ENCODE peak calls at places on chromosomes 1 and 21, in four cellular contexts. One of them, this sample, is unnamed.
A peak's percentile ranks its signal among the peaks of the same experiment; 100 is the strongest.

GRCh38 chr1:246427611-246428010 is 79.5 kb downstream of the SMYD3 start:
- DNase-seq in GM12878: no peak
- DNase-seq in K562: no peak
- DNase-seq in H1: no peak
- DNase-seq in this sample: no peak

GRCh38 chr1:27403065-27403726 is 10.8 kb downstream of the GPR3 start:
- DNase-seq in GM12878: no peak
- DNase-seq in K562: no peak
- DNase-seq in H1: no peak
- DNase-seq in this sample: no peak

GRCh38 chr21:45104560-45104959 is 30.2 kb downstream of the ADARB1 start:
- DNase-seq in GM12878: no peak
- DNase-seq in K562: no peak
- DNase-seq in H1: no peak
- DNase-seq in this sample: no peak

GRCh38 chr1:204684551-204685235 is 845 bp downstream of the LRRN2 start:
- DNase-seq in GM12878: no peak
- DNase-seq in K562: no peak
- DNase-seq in H1: no peak
- DNase-seq in this sample: no peak

GRCh38 chr1:33363470-33363861 is 42.6 kb upstream of the A3GALT2 start:
- DNase-seq in GM12878: no peak
- DNase-seq in K562: no peak
- DNase-seq in H1: no peak
- DNase-seq in this sample: no peak

GRCh38 chr1:65174585-65174984 is 26.6 kb downstream of the AK4 start:
- DNase-seq in GM12878: peak; percentile 84
- DNase-seq in K562: no peak
- DNase-seq in H1: no peak
- DNase-seq in this sample: no peak

GRCh38 chr1:235865565-235866206 is 1.0 kb downstream of the LYST start:
- DNase-seq in GM12878: no peak
- DNase-seq in K562: no peak
- DNase-seq in H1: no peak
- DNase-seq in this sample: no peak

GRCh38 chr21:45545691-45546531 is 3.7 kb upstream of the SLC19A1 start:
- DNase-seq in GM12878: no peak
- DNase-seq in K562: no peak
- DNase-seq in H1: no peak
- DNase-seq in this sample: no peak

GRCh38 chr1:231124746-231125145 is 37.1 kb upstream of the TRIM67 start:
- DNase-seq in GM12878: no peak
- DNase-seq in K562: no peak
- DNase-seq in H1: no peak
- DNase-seq in this sample: peak; percentile 13

GRCh38 chr21:38741976-38742309 is 63.8 kb upstream of the ETS2 start:
- DNase-seq in GM12878: no peak
- DNase-seq in K562: no peak
- DNase-seq in H1: no peak
- DNase-seq in this sample: no peak

GRCh38 chr1:150227228-150227627 is 8.7 kb downstream of the ANP32E start:
- DNase-seq in GM12878: no peak
- DNase-seq in K562: no peak
- DNase-seq in H1: no peak
- DNase-seq in this sample: no peak

GRCh38 chr1:40389871-40390560 is 16.5 kb downstream of the SMAP2 start:
- DNase-seq in GM12878: no peak
- DNase-seq in K562: no peak
- DNase-seq in H1: no peak
- DNase-seq in this sample: peak; percentile 98

GRCh38 chr1:56169856-56170255 is 409.5 kb downstream of the PLPP3 start:
- DNase-seq in GM12878: no peak
- DNase-seq in K562: no peak
- DNase-seq in H1: no peak
- DNase-seq in this sample: no peak

GRCh38 chr1:3668148-3668547 is 15.8 kb downstream of the TP73 start:
- DNase-seq in GM12878: no peak
- DNase-seq in K562: no peak
- DNase-seq in H1: no peak
- DNase-seq in this sample: no peak

GRCh38 chr1:224637510-224637909 is 21.4 kb downstream of the CNIH3 start:
- DNase-seq in GM12878: no peak
- DNase-seq in K562: no peak
- DNase-seq in H1: no peak
- DNase-seq in this sample: no peak

GRCh38 chr21:43591468-43592050 is 67.7 kb downstream of the HSF2BP start:
- DNase-seq in GM12878: no peak
- DNase-seq in K562: no peak
- DNase-seq in H1: no peak
- DNase-seq in this sample: peak; percentile 93

GRCh38 chr1:82491301-82491986 is 690.7 kb downstream of the ADGRL2 start:
- DNase-seq in GM12878: no peak
- DNase-seq in K562: no peak
- DNase-seq in H1: no peak
- DNase-seq in this sample: no peak

GRCh38 chr1:188895611-188896010 is 1582.1 kb downstream of the BRINP3 start:
- DNase-seq in GM12878: no peak
- DNase-seq in K562: no peak
- DNase-seq in H1: no peak
- DNase-seq in this sample: no peak

GRCh38 chr21:41627428-41627827 is 119.5 kb upstream of the TMPRSS2 start:
- DNase-seq in GM12878: no peak
- DNase-seq in K562: no peak
- DNase-seq in H1: no peak
- DNase-seq in this sample: no peak

GRCh38 chr1:98344726-98345125 is 316.8 kb upstream of the SNX7 start:
- DNase-seq in GM12878: no peak
- DNase-seq in K562: no peak
- DNase-seq in H1: no peak
- DNase-seq in this sample: no peak

GRCh38 chr1:241640867-241641542 is 836 bp upstream of the CHML start:
- DNase-seq in GM12878: no peak
- DNase-seq in K562: no peak
- DNase-seq in H1: no peak
- DNase-seq in this sample: peak; percentile 66

GRCh38 chr1:12113433-12114339 is 50.6 kb downstream of the TNFRSF8 start:
- DNase-seq in GM12878: no peak
- DNase-seq in K562: no peak
- DNase-seq in H1: no peak
- DNase-seq in this sample: no peak

GRCh38 chr1:35324486-35324885 is 56.0 kb downstream of the ZMYM4 start:
- DNase-seq in GM12878: no peak
- DNase-seq in K562: no peak
- DNase-seq in H1: no peak
- DNase-seq in this sample: no peak

GRCh38 chr1:109914587-109915240 is 4.1 kb downstream of the CSF1 start:
- DNase-seq in GM12878: no peak
- DNase-seq in K562: no peak
- DNase-seq in H1: no peak
- DNase-seq in this sample: no peak

GRCh38 chr1:26300586-26301275 is 5.7 kb downstream of the UBXN11 start:
- DNase-seq in GM12878: no peak
- DNase-seq in K562: no peak
- DNase-seq in H1: no peak
- DNase-seq in this sample: no peak

GRCh38 chr1:22287273-22287672 is 144.4 kb upstream of the WNT4 start:
- DNase-seq in GM12878: no peak
- DNase-seq in K562: no peak
- DNase-seq in H1: no peak
- DNase-seq in this sample: no peak

GRCh38 chr21:29749223-29749622 is 190.6 kb downstream of the GRIK1 start:
- DNase-seq in GM12878: no peak
- DNase-seq in K562: no peak
- DNase-seq in H1: no peak
- DNase-seq in this sample: no peak

GRCh38 chr1:157110686-157111085 is 11.1 kb upstream of the ETV3L start:
- DNase-seq in GM12878: no peak
- DNase-seq in K562: no peak
- DNase-seq in H1: no peak
- DNase-seq in this sample: no peak

GRCh38 chr1:100851726-100852125 is 42.9 kb downstream of the EXTL2 start:
- DNase-seq in GM12878: no peak
- DNase-seq in K562: no peak
- DNase-seq in H1: no peak
- DNase-seq in this sample: no peak

GRCh38 chr1:175618559-175618958 is 124.8 kb downstream of the TNR start:
- DNase-seq in GM12878: no peak
- DNase-seq in K562: no peak
- DNase-seq in H1: no peak
- DNase-seq in this sample: no peak

GRCh38 chr1:5686925-5687706 is 305.1 kb downstream of the NPHP4 start:
- DNase-seq in GM12878: no peak
- DNase-seq in K562: no peak
- DNase-seq in H1: no peak
- DNase-seq in this sample: no peak

GRCh38 chr1:206676499-206676898 is 8.2 kb upstream of the MAPKAPK2 start:
- DNase-seq in GM12878: no peak
- DNase-seq in K562: no peak
- DNase-seq in H1: no peak
- DNase-seq in this sample: no peak

GRCh38 chr1:64920936-64921589 is 45.3 kb downstream of the JAK1 start:
- DNase-seq in GM12878: no peak
- DNase-seq in K562: no peak
- DNase-seq in H1: no peak
- DNase-seq in this sample: no peak

GRCh38 chr1:38507563-38507962 is 352.0 kb downstream of the RRAGC start:
- DNase-seq in GM12878: no peak
- DNase-seq in K562: no peak
- DNase-seq in H1: no peak
- DNase-seq in this sample: no peak

GRCh38 chr1:167781558-167781957 is 59.8 kb downstream of the MPZL1 start:
- DNase-seq in GM12878: no peak
- DNase-seq in K562: no peak
- DNase-seq in H1: no peak
- DNase-seq in this sample: no peak

GRCh38 chr1:3676581-3677410 is 24.5 kb downstream of the TP73 start:
- DNase-seq in GM12878: peak; percentile 93
- DNase-seq in K562: no peak
- DNase-seq in H1: no peak
- DNase-seq in this sample: no peak

GRCh38 chr1:40699787-40700186 is 8.3 kb downstream of the NFYC start:
- DNase-seq in GM12878: peak; percentile 74
- DNase-seq in K562: no peak
- DNase-seq in H1: no peak
- DNase-seq in this sample: no peak

GRCh38 chr1:1273535-1274298 is at the start of gene UBE2J2:
- DNase-seq in GM12878: peak; percentile 26
- DNase-seq in K562: peak; percentile 99
- DNase-seq in H1: peak; percentile 58
- DNase-seq in this sample: peak; percentile 77

GRCh38 chr1:117564227-117565082 is 41.4 kb upstream of the TENT5C start:
- DNase-seq in GM12878: no peak
- DNase-seq in K562: no peak
- DNase-seq in H1: no peak
- DNase-seq in this sample: no peak

GRCh38 chr1:117565083-117565556 is 40.7 kb upstream of the TENT5C start:
- DNase-seq in GM12878: no peak
- DNase-seq in K562: no peak
- DNase-seq in H1: no peak
- DNase-seq in this sample: no peak

GRCh38 chr1:117567435-117567834 is 38.4 kb upstream of the TENT5C start:
- DNase-seq in GM12878: no peak
- DNase-seq in K562: no peak
- DNase-seq in H1: no peak
- DNase-seq in this sample: no peak

GRCh38 chr1:117566556-117566955 is 39.3 kb upstream of the TENT5C start:
- DNase-seq in GM12878: no peak
- DNase-seq in K562: no peak
- DNase-seq in H1: no peak
- DNase-seq in this sample: no peak

GRCh38 chr1:117565745-117566455 is 39.9 kb upstream of the TENT5C start:
- DNase-seq in GM12878: no peak
- DNase-seq in K562: no peak
- DNase-seq in H1: no peak
- DNase-seq in this sample: no peak
- TF ChIP-seq HDAC6 in GM12878: no peak
- TF ChIP-seq HDAC6 in K562: no peak
- TF ChIP-seq HDAC6 in H1: no peak
- TF ChIP-seq HDAC6 in this sample: no peak

GRCh38 chr1:2594001-2594640 is 7.5 kb downstream of the PRXL2B start:
- DNase-seq in GM12878: no peak
- DNase-seq in K562: no peak
- DNase-seq in H1: no peak
- DNase-seq in this sample: no peak
- TF ChIP-seq HDAC6 in GM12878: no peak
- TF ChIP-seq HDAC6 in K562: no peak
- TF ChIP-seq HDAC6 in H1: no peak
- TF ChIP-seq HDAC6 in this sample: no peak

GRCh38 chr1:46448109-46448911 is 41.3 kb upstream of the DMBX1 start:
- DNase-seq in GM12878: no peak
- DNase-seq in K562: no peak
- DNase-seq in H1: peak; percentile 69
- DNase-seq in this sample: no peak

GRCh38 chr1:46449223-46450159 is 40.1 kb upstream of the DMBX1 start:
- DNase-seq in GM12878: no peak
- DNase-seq in K562: peak; percentile 70
- DNase-seq in H1: no peak
- DNase-seq in this sample: no peak

GRCh38 chr1:46447499-46448108 is 42.0 kb upstream of the DMBX1 start:
- DNase-seq in GM12878: no peak
- DNase-seq in K562: no peak
- DNase-seq in H1: no peak
- DNase-seq in this sample: no peak

GRCh38 chr1:46451948-46452930 is 37.4 kb upstream of the DMBX1 start:
- DNase-seq in GM12878: no peak
- DNase-seq in K562: no peak
- DNase-seq in H1: no peak
- DNase-seq in this sample: no peak

DNA sequence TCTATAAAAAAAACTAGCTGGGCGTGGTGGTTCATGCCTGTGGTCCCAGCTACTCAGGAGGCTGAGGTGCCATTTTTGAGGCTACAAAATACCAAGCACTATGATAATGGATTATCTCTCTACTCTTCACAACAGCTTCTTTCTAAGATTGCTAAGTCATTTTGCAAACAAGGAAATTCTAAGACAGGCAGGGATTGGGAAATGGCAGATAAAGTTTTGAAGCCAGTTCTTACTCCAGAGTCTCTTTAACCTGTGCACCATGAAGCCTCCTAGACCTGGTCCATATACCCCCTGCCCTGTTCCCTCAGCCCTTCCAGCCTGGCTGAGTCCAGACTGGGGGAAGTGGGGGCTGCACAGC is 39.5 kb upstream of the DMBX1 start:
- DNase-seq in GM12878: no peak
- DNase-seq in K562: no peak
- DNase-seq in H1: no peak
- DNase-seq in this sample: no peak
- TF ChIP-seq HDAC6 in GM12878: no peak
- TF ChIP-seq HDAC6 in K562: no peak
- TF ChIP-seq HDAC6 in H1: no peak
- TF ChIP-seq HDAC6 in this sample: no peak

GRCh38 chr1:242811092-242811840 is 286.8 kb upstream of the PLD5 start:
- DNase-seq in GM12878: no peak
- DNase-seq in K562: no peak
- DNase-seq in H1: no peak
- DNase-seq in this sample: no peak
- TF ChIP-seq HDAC6 in GM12878: no peak
- TF ChIP-seq HDAC6 in K562: no peak
- TF ChIP-seq HDAC6 in H1: no peak
- TF ChIP-seq HDAC6 in this sample: no peak

This sample was measured in HepG2.